ENCODE peak calls at places on chromosome 11, in four cellular contexts. J is nephron progenitor cell, Q is neural progenitor cell, N is GM12865. T is an unnamed sample.
A peak's percentile ranks its signal among the peaks of the same experiment; 100 is the strongest.

GRCh38 chr11:87020336-87020735 is 17.4 kb upstream of the TMEM135 start:
- DNase-seq in J (no peak), Q (peak; percentile 57), N (no peak), T (no peak)

GRCh38 chr11:35555238-35555887 is 29.9 kb upstream of the PAMR1 start:
- DNase-seq in J (no peak), Q (no peak), N (no peak), T (no peak)

GRCh38 chr11:134818531-134818930 is 406.5 kb upstream of the B3GAT1 start:
- DNase-seq in J (no peak), Q (no peak), N (no peak), T (no peak)

GRCh38 chr11:15114501-15115475 is at the start of gene INSC:
- DNase-seq in J (peak; percentile 63), Q (peak; percentile 79), N (no peak), T (no peak)

GRCh38 chr11:34512810-34513673 is 552 bp downstream of the ELF5 start:
- DNase-seq in J (peak; percentile 67), Q (peak; percentile 84), N (peak; percentile 74), T (peak; percentile 81)

GRCh38 chr11:12811861-12812260 is 137.6 kb downstream of the TEAD1 start:
- DNase-seq in J (no peak), Q (no peak), N (peak; percentile 71), T (no peak)

GRCh38 chr11:87421422-87421821 is 383.7 kb downstream of the TMEM135 start:
- DNase-seq in J (peak; percentile 43), Q (peak; percentile 79), N (peak; percentile 76), T (peak; percentile 54)

GRCh38 chr11:44014968-44015623 is 32.7 kb upstream of the ACCSL start:
- DNase-seq in J (no peak), Q (no peak), N (no peak), T (no peak)

GRCh38 chr11:77089004-77089545 is 13.6 kb upstream of the OMP start:
- DNase-seq in J (no peak), Q (no peak), N (no peak), T (no peak)

DNA sequence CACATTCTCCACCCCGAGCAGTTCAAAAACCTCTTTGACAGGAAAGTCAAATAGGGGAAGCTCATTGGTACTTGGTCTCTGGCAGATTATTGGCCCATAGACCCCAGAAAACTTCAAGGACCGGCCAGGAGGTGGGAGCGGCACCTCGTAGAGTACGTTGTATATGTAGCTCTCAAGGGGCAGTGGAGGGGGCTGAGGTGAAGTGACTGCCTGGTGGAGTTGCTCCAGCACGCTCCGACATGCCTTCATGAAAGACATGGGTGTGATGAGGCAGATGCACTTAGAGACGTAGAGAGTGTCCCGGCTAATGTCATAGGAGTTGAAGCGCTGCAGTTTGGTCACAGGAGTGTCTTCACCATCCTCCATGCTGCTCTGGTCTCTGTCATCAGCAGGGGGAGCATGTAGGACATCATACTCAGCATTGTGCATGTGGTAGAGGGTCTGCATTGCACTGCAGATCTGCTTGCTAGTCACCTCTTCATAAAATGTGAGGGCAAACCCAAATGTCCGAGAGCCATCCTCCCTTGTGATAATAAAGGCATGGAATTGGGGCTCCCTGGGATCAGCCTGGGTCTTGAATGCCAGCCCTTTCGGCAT is 61.3 kb downstream of the DENND5A start:
- DNase-seq in J (no peak), Q (peak; percentile 47), N (peak; percentile 29), T (no peak)
- TF ChIP-seq CTCF in J (no peak), Q (peak; percentile 44), N (peak; percentile 18), T (peak; percentile 22)

GRCh38 chr11:48050304-48050703 is 69.9 kb downstream of the PTPRJ start:
- DNase-seq in J (no peak), Q (no peak), N (no peak), T (no peak)

GRCh38 chr11:48054994-48055291 is 74.6 kb downstream of the PTPRJ start:
- DNase-seq in J (no peak), Q (no peak), N (no peak), T (no peak)

GRCh38 chr11:48055292-48056132 is 75.2 kb downstream of the PTPRJ start:
- DNase-seq in J (peak; percentile 17), Q (no peak), N (peak; percentile 61), T (no peak)

GRCh38 chr11:48051217-48051848 is 71.0 kb downstream of the PTPRJ start:
- DNase-seq in J (no peak), Q (no peak), N (no peak), T (no peak)

DNA sequence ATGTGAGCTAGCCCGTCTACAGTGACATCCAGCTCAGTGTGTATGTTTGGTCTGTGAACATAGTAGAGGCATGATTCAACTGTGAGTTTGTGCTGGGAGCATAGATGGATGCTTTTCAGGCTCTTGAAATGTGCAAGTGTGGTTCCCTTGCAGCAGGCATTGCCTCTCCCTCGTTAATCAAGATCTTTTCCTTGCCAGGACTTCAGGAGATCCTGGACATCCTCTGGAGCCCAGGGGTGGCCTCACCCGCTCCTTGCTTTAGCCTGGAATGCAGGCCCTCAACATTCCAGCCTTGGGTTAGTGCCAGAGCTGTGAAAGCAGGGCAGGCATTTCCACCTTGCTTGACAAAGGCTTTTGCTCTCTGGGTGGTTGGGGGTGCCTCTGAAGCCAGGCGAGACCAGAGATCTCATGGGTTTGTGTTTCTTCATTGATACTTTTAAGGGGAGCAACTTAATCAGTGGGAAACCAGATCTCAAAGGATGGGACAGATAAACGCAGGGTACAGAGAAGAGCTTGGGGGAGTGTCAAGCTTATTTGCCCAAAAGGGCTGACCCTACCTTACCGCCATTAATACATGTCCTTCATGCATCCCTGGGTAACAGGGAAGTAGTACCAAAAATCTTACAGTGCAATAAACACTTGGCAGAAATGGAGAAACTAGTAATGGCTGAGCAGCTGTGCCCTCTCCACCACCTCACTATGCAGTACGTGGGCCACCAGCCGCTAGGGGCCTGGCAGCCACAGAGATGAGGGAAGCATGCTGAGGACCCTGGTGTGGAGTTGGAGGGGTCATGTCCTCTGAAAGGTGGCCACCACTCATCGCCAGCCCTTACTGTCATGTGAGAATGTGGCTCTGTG is 72.1 kb downstream of the PTPRJ start:
- DNase-seq in J (no peak), Q (peak; percentile 24), N (no peak), T (no peak)
- TF ChIP-seq CTCF in J (no peak), Q (no peak), N (no peak), T (no peak)

GRCh38 chr11:83520849-83521248 is 234.7 kb upstream of the CCDC90B start:
- DNase-seq in J (no peak), Q (no peak), N (no peak), T (no peak)

GRCh38 chr11:83523676-83524075 is 237.5 kb upstream of the CCDC90B start:
- DNase-seq in J (no peak), Q (no peak), N (peak; percentile 5), T (no peak)

GRCh38 chr11:83521647-83522596 is 235.8 kb upstream of the CCDC90B start:
- DNase-seq in J (no peak), Q (peak; percentile 57), N (peak; percentile 23), T (no peak)
- TF ChIP-seq CTCF in J (peak; percentile 4), Q (peak; percentile 47), N (peak; percentile 18), T (peak; percentile 11)

DNA sequence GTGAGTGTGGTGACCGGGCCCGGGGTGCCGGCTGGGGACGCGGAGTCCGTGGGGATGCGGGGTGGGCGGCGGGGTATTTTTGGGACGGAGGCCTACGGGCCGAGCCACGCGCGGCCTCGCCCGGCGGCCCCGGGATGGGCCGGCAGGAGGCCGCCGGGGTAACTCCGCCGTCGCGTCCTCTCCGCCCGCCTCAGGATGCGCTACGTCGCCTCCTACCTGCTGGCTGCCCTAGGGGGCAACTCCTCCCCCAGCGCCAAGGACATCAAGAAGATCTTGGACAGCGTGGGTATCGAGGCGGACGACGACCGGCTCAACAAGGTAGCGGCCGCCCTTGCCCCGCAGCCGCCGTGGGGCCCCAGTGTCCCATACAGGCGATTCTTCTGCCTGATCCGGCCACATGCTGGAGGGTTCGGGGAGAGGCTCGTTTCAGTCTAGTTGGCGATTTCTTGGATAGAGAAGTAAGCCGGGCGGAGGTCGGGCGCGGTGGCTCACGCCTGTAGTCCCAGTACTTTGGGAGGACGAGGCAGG is 337 bp downstream of the RPLP2 start:
- DNase-seq in J (no peak), Q (no peak), N (peak; percentile 46), T (no peak)
- TF ChIP-seq CTCF in J (no peak), Q (no peak), N (no peak), T (no peak)

GRCh38 chr11:107849791-107850190 is 8.8 kb downstream of the SLC35F2 start:
- DNase-seq in J (no peak), Q (no peak), N (no peak), T (no peak)
- TF ChIP-seq CTCF in J (no peak), Q (no peak), N (no peak), T (peak; percentile 15)

GRCh38 chr11:91528965-91529364 is 695.7 kb upstream of the FAT3 start:
- DNase-seq in J (no peak), Q (no peak), N (no peak), T (no peak)

DNA sequence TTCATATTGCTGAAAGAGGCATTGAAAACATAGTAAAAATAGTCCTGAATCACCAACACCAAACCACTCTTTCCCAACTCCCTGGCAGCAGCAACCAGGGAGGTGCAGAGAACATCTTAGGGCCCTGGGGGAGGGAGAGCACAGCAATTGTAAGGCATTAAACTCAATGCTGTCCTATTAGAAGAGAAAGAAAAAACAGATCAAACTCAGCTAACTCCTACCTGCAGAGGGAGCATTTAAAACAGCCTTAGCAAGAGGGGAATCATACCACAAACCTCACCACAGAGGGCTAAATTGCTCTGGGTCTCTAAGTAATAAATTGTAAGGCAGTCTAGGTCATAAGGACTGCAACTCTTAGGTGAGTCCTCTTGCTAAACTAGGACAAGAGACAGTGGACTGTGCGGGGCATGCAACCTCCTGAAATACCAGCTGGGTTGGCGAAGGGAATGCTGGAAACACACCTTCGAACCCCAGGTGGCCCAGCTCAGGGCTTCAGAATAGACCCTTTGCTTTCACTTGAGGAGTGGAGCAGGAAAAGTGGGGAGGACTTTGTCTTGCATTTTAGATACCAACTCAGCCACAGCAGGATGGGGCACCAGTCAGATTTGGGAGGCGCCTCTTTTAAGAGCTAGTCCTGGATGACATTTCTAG is 697.1 kb upstream of the FAT3 start:
- DNase-seq in J (no peak), Q (peak; percentile 3), N (no peak), T (no peak)
- TF ChIP-seq CTCF in J (no peak), Q (no peak), N (no peak), T (no peak)